ENCODE peak calls at places on chromosomes 13 and 19, in seven cellular contexts. U, V, H, C, X, T and L are unnamed samples.

GRCh38 chr19:12314553-12314952 is 18.9 kb downstream of the ZNF563 start:
- DNase-seq in U (no peak), X (no peak), V (no peak), H (no peak), T (no peak), C (no peak), L (no peak)

GRCh38 chr19:16524991-16525734 is 17.1 kb downstream of the CHERP start:
- DNase-seq in H (no peak), C (no peak), U (no peak), V (no peak), T (no peak), X (no peak), L (no peak)

GRCh38 chr19:39557791-39558622 is 18.0 kb upstream of the EID2 start:
- DNase-seq in U (no peak), X (no peak), T (peak), V (no peak), H (no peak), C (no peak), L (peak)

GRCh38 chr13:46063292-46063691 is 10.7 kb upstream of the ZC3H13 start:
- DNase-seq in H (no peak), U (no peak), X (no peak), C (no peak), V (no peak), T (no peak), L (no peak)

GRCh38 chr13:99027260-99027659 is 49.4 kb upstream of the DOCK9 start:
- DNase-seq in T (peak), C (no peak), X (no peak), V (no peak), H (no peak), U (no peak), L (peak)

GRCh38 chr13:113126265-113127150 is 3.9 kb downstream of the F10 start:
- DNase-seq in X (no peak), U (no peak), C (no peak), V (no peak), T (no peak), H (no peak), L (no peak)

GRCh38 chr13:66689628-66690027 is 540.5 kb downstream of the PCDH9 start:
- DNase-seq in V (no peak), H (no peak), X (no peak), T (no peak), U (no peak), C (no peak), L (no peak)

GRCh38 chr13:107271226-107271625 is 703.3 kb upstream of the ARGLU1 start:
- DNase-seq in V (no peak), T (no peak), X (no peak), C (no peak), U (no peak), H (no peak), L (no peak)

GRCh38 chr13:33251131-33251629 is 34.4 kb downstream of the STARD13 start:
- DNase-seq in C (no peak), X (no peak), T (peak), H (no peak), U (peak), V (no peak), L (no peak)

GRCh38 chr19:2866495-2867024 is 575 bp upstream of the ZNF556 start:
- DNase-seq in C (no peak), H (no peak), U (no peak), T (no peak), V (no peak), X (no peak), L (no peak)

GRCh38 chr13:20713751-20714150 is 10.3 kb downstream of the IL17D start:
- DNase-seq in U (peak), T (peak), V (no peak), H (no peak), X (no peak), C (no peak), L (no peak)

GRCh38 chr19:43983544-43983911 is 460 bp upstream of the ZNF155 start:
- DNase-seq in H (no peak), C (no peak), T (no peak), V (no peak), X (no peak), U (no peak), L (no peak)

GRCh38 chr19:40358773-40359172 is 10.3 kb downstream of the PLD3 start:
- DNase-seq in H (no peak), V (no peak), U (no peak), T (no peak), C (no peak), X (no peak), L (no peak)

GRCh38 chr19:8504171-8504570 is 1.7 kb upstream of the PRAM1 start:
- DNase-seq in T (no peak), C (no peak), U (no peak), H (no peak), X (no peak), V (no peak), L (no peak)

GRCh38 chr13:41915096-41915495 is 45.8 kb downstream of the VWA8 start:
- DNase-seq in X (no peak), T (no peak), H (no peak), V (no peak), U (no peak), C (no peak), L (no peak)

GRCh38 chr13:29411493-29411892 is 184.0 kb downstream of the SLC7A1 start:
- DNase-seq in U (peak), C (no peak), H (no peak), T (no peak), X (no peak), V (no peak), L (no peak)

GRCh38 chr19:4414800-4415251 is 12.4 kb downstream of the CHAF1A start:
- DNase-seq in X (no peak), C (no peak), U (no peak), T (no peak), H (no peak), V (no peak), L (no peak)

GRCh38 chr13:42373048-42373812 is 101.3 kb downstream of the AKAP11 start:
- DNase-seq in U (no peak), T (peak), C (no peak), X (no peak), H (no peak), V (no peak), L (peak)

GRCh38 chr13:110330491-110331001 is 23.5 kb downstream of the COL4A2 start:
- DNase-seq in X (no peak), V (no peak), H (no peak), U (peak), T (no peak), C (no peak), L (no peak)

GRCh38 chr13:100382787-100383186 is 205.8 kb downstream of the GGACT start:
- DNase-seq in V (no peak), C (no peak), T (no peak), X (no peak), H (no peak), U (no peak), L (no peak)

GRCh38 chr19:18939922-18940775 is 868 bp downstream of the HOMER3 start:
- DNase-seq in C (no peak), U (no peak), H (no peak), T (no peak), X (no peak), V (no peak), L (peak)

GRCh38 chr13:82797876-82798275 is 1084.4 kb downstream of the SLITRK1 start:
- DNase-seq in X (no peak), V (no peak), C (no peak), H (no peak), T (no peak), U (no peak), L (no peak)

GRCh38 chr13:40094056-40094455 is 438.6 kb downstream of the COG6 start:
- DNase-seq in T (no peak), H (no peak), V (no peak), U (no peak), X (no peak), C (no peak), L (no peak)

GRCh38 chr19:17510220-17510993 is 1.0 kb upstream of the PGLS start:
- DNase-seq in T (no peak), V (no peak), H (no peak), C (no peak), X (no peak), U (no peak), L (no peak)

GRCh38 chr19:2095338-2095938 is 688 bp downstream of the MOB3A start:
- DNase-seq in T (no peak), H (peak), C (no peak), U (no peak), X (no peak), V (peak), L (peak)

GRCh38 chr19:10961763-10962536 is 1.1 kb downstream of the SMARCA4 start:
- DNase-seq in C (no peak), H (no peak), V (no peak), X (no peak), U (no peak), T (no peak), L (no peak)

GRCh38 chr13:40863723-40864122 is 74.3 kb downstream of the SLC25A15 start:
- DNase-seq in H (no peak), V (no peak), U (no peak), T (no peak), X (no peak), C (no peak), L (no peak)

GRCh38 chr13:74329978-74330377 is 195.8 kb upstream of the KLF12 start:
- DNase-seq in T (no peak), X (no peak), V (no peak), C (no peak), H (no peak), U (no peak), L (no peak)

GRCh38 chr13:43766766-43767165 is 20.0 kb downstream of the ENOX1 start:
- DNase-seq in T (no peak), H (no peak), V (no peak), U (no peak), C (no peak), X (no peak), L (no peak)

GRCh38 chr13:110630566-110631119 is 15.3 kb downstream of the NAXD start:
- DNase-seq in C (no peak), U (no peak), X (no peak), V (no peak), H (no peak), T (no peak), L (no peak)

GRCh38 chr19:33047422-33047821 is 17.3 kb downstream of the RHPN2 start:
- DNase-seq in C (no peak), U (no peak), V (no peak), X (no peak), T (no peak), H (no peak), L (no peak)

GRCh38 chr13:90498096-90498495 is 849.4 kb upstream of the MIR17HG start:
- DNase-seq in H (no peak), T (no peak), V (no peak), X (no peak), C (no peak), U (no peak), L (no peak)

GRCh38 chr19:17023805-17024204 is 2.8 kb downstream of the CPAMD8 start:
- DNase-seq in U (no peak), X (no peak), C (no peak), H (no peak), T (no peak), V (no peak), L (no peak)

GRCh38 chr13:53073711-53074110 is 45.1 kb downstream of the OLFM4 start:
- DNase-seq in U (no peak), T (no peak), C (no peak), X (no peak), H (no peak), V (no peak), L (no peak)

GRCh38 chr19:3576696-3577443 is 4.1 kb downstream of the HMG20B start:
- DNase-seq in X (no peak), H (no peak), T (peak), V (no peak), U (no peak), C (no peak), L (no peak)